ENCODE peak calls at places on chromosomes 1 and 21, in five cellular contexts. W is CD8-positive, alpha-beta T cell; J is PC-3; X is HFF-Myc; E is AG10803. K is an unnamed sample.

GRCh38 chr1:156608981-156609380 is 7.7 kb upstream of the GPATCH4 start:
- DNase-seq in W (peak; percentile 69), J (peak; percentile 74), X (no peak), E (no peak), K (peak; percentile 71)

GRCh38 chr1:161214374-161214773 is 721 bp upstream of the FCER1G start:
- DNase-seq in W (no peak), J (no peak), X (no peak), E (no peak), K (no peak)

GRCh38 chr21:17391811-17392340 is 121.0 kb upstream of the CXADR start:
- DNase-seq in W (no peak), J (peak; percentile 79), X (no peak), E (no peak), K (peak; percentile 48)

GRCh38 chr1:4086921-4087320 is 186.8 kb upstream of the C1orf174 start:
- DNase-seq in W (no peak), J (no peak), X (no peak), E (no peak), K (no peak)

GRCh38 chr21:41432567-41433460 is 6.8 kb downstream of the MX1 start:
- DNase-seq in W (no peak), J (no peak), X (no peak), E (no peak), K (no peak)

GRCh38 chr1:228393268-228393699 is 13.4 kb downstream of the TRIM11 start:
- DNase-seq in W (no peak), J (peak; percentile 50), X (no peak), E (peak; percentile 80), K (peak; percentile 82)

GRCh38 chr1:239912471-239912870 is 179.2 kb upstream of the FMN2 start:
- DNase-seq in W (no peak), J (peak; percentile 94), X (no peak), E (peak; percentile 53), K (peak; percentile 93)

GRCh38 chr1:231211005-231211857 is 29.8 kb upstream of the GNPAT start:
- DNase-seq in W (peak; percentile 91), J (peak; percentile 97), X (peak; percentile 29), E (peak; percentile 32), K (peak; percentile 94)

GRCh38 chr1:203204776-203205175 is 18.3 kb upstream of the CHI3L1 start:
- DNase-seq in W (no peak), J (no peak), X (no peak), E (no peak), K (no peak)

GRCh38 chr1:179770887-179771502 is 27.9 kb downstream of the FAM163A start:
- DNase-seq in W (no peak), J (peak; percentile 22), X (no peak), E (no peak), K (no peak)
- TF ChIP-seq CTCF in W (no peak), J (peak; percentile 37), X (no peak), E (no peak), K (no peak)

DNA sequence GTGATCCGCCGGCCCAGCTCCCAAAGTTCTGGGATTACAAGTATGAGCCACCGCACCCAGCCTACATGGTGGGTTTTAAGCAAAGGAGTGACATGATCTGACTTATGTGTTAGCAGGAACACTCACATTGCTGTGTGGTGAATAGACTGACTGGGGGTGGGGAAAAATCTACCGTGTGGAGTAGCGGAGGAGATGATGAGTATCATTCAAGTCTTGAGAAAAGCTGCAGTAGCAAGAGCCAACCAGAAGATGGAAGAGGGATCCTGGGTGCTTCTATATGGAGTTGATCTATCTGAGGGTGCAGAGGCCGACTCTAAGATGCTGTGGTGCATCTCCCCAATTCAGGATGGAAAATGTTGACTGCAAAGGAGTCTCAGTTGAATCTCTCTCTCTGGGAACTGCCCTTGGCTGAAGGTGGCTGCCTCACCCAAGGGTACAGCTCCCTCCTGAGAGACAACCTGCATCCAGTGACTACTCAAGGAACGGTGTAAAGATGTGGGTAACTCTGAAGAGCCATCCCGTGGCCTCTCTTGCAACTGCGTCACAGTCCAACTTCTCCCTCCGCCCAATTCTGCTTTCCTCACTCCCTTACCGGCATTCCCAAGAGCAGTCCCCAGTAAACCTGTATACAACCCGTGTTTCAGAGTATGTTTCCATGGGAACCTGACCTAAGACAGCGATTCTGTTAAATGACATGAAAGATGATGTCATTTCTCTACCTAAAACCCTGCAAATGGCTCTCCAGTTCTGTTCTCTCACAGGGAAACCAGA is 7.4 kb upstream of the B3GALNT2 start:
- DNase-seq in W (no peak), J (no peak), X (no peak), E (no peak), K (no peak)
- TF ChIP-seq CTCF in W (no peak), J (no peak), X (no peak), E (no peak), K (peak; percentile 10)

GRCh38 chr1:91507330-91507729 is 6.7 kb downstream of the CDC7 start:
- DNase-seq in W (no peak), J (no peak), X (no peak), E (no peak), K (no peak)

GRCh38 chr1:91510754-91511153 is 10.1 kb downstream of the CDC7 start:
- DNase-seq in W (no peak), J (no peak), X (no peak), E (no peak), K (no peak)

GRCh38 chr1:91515994-91516393 is 15.3 kb downstream of the CDC7 start:
- DNase-seq in W (no peak), J (no peak), X (no peak), E (no peak), K (no peak)

GRCh38 chr1:91511386-91511785 is 10.7 kb downstream of the CDC7 start:
- DNase-seq in W (no peak), J (peak; percentile 61), X (no peak), E (peak; percentile 64), K (peak; percentile 59)

GRCh38 chr1:91513160-91513559 is 12.5 kb downstream of the CDC7 start:
- DNase-seq in W (no peak), J (peak; percentile 21), X (no peak), E (peak; percentile 54), K (no peak)
- TF ChIP-seq CTCF in W (peak; percentile 64), J (peak; percentile 48), X (no peak), E (peak; percentile 66), K (no peak)

GRCh38 chr1:119483441-119484200 is 23.4 kb upstream of the HSD3B1 start:
- DNase-seq in W (no peak), J (no peak), X (no peak), E (no peak), K (no peak)
- TF ChIP-seq CTCF in W (no peak), J (no peak), X (no peak), E (no peak), K (no peak)

GRCh38 chr1:78047131-78047530 is 1.4 kb downstream of the GIPC2 start:
- DNase-seq in W (no peak), J (no peak), X (no peak), E (no peak), K (no peak)

GRCh38 chr1:78048446-78048845 is 2.7 kb downstream of the GIPC2 start:
- DNase-seq in W (no peak), J (no peak), X (no peak), E (no peak), K (no peak)

GRCh38 chr1:78047631-78048030 is 1.9 kb downstream of the GIPC2 start:
- DNase-seq in W (no peak), J (peak; percentile 16), X (no peak), E (no peak), K (no peak)

GRCh38 chr1:78051005-78051404 is 5.2 kb downstream of the GIPC2 start:
- DNase-seq in W (no peak), J (no peak), X (no peak), E (no peak), K (no peak)

DNA sequence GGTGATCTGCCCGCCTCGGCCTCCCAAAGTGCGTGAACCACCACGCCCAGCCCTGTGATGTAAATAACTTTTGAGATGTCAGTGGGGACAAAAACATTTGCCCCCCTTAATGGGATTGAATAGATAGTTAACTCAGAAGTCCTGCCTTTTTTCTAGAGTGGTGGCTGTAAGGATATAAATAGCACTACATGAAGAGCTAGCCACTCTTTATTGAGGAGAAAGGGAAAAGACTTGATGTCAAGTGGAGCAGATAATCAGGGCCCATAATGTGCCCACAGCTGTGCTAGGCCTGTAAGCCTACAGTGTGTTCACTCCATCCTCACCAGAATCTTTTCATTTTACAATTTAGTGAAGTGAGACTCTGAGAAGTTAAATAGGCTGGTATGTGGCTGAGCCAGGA is 3.6 kb downstream of the GIPC2 start:
- DNase-seq in W (no peak), J (no peak), X (no peak), E (no peak), K (no peak)
- TF ChIP-seq CTCF in W (no peak), J (no peak), X (no peak), E (no peak), K (no peak)

GRCh38 chr1:207050768-207051614 is at the start of gene YOD1:
- DNase-seq in W (peak; percentile 88), J (peak; percentile 99), X (peak; percentile 72), E (peak; percentile 89), K (peak; percentile 98)

GRCh38 chr1:207051615-207051943 is 571 bp upstream of the YOD1 start:
- DNase-seq in W (no peak), J (no peak), X (no peak), E (no peak), K (peak; percentile 14)

GRCh38 chr1:207054476-207054875 is 1.4 kb downstream of the PFKFB2 start:
- DNase-seq in W (no peak), J (no peak), X (no peak), E (no peak), K (no peak)

GRCh38 chr1:207050428-207050767 is 610 bp downstream of the YOD1 start:
- DNase-seq in W (no peak), J (no peak), X (no peak), E (no peak), K (no peak)

DNA sequence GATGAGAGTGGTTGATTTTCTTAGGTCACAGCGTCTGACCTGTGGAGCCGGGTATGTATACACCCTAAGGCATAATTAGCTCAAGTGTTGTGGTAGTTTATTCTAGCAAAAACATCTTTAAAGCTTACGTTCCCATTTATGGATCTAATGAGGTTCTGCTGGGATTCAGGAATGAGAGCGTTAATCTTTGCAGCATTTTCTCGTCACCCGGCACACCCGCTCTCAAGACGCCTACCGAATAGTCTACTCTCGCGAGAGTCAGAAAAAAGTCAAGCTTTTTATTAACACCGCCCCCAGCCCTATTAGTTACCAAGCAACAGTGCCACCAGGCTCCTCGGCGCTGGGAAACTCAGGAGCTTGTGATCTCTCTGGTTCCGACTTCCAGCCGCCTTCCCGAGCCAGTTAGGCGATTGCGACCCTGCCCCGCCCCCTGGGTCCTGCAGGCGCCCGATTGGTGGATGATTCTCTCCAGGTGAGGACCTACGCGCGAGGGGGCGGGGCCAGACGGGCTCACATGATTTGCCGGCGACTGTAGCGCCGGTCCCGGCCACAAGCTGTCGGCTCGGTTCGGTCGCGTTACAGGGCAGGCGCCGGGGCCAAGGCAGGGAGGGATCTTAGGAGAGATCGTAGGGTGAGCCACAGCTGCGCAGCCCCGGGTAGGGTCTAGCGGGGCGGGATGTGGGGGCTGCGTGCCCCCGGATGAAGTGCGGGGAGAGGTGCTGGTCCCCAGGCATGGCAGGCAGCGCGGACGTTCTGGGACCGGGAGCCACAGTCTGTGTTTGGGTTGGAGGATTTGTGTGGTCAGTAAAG is at the start of gene PFKFB2:
- DNase-seq in W (peak; percentile 95), J (peak; percentile 100), X (peak; percentile 61), E (peak; percentile 88), K (peak; percentile 100)
- TF ChIP-seq CTCF in W (peak; percentile 21), J (peak; percentile 35), X (no peak), E (no peak), K (peak; percentile 24)

K was measured in MCF 10A.